ENCODE peak calls at places on chromosomes 6 and 20, in four cellular contexts. One of them, this sample, is unnamed.
A peak's percentile ranks its signal among the peaks of the same experiment; 100 is the strongest.

GRCh38 chr20:62819494-62820174 is 2.8 kb downstream of the COL9A3 start:
- DNase-seq in HEK293T: no peak
- DNase-seq in RKO: peak; percentile 65
- DNase-seq in GM06990: no peak
- DNase-seq in this sample: no peak

GRCh38 chr6:154598403-154598802 is 87.9 kb upstream of the CNKSR3 start:
- DNase-seq in GM06990: no peak
- DNase-seq in RKO: no peak
- DNase-seq in HEK293T: no peak
- DNase-seq in this sample: no peak

GRCh38 chr20:24431650-24432049 is 37.8 kb upstream of the SYNDIG1 start:
- DNase-seq in GM06990: no peak
- DNase-seq in HEK293T: no peak
- DNase-seq in RKO: no peak
- DNase-seq in this sample: no peak

GRCh38 chr6:109059148-109059547 is 35.5 kb downstream of the SESN1 start:
- DNase-seq in GM06990: no peak
- DNase-seq in HEK293T: no peak
- DNase-seq in RKO: no peak
- DNase-seq in this sample: no peak

GRCh38 chr6:164185342-164185920 is 770.9 kb downstream of the QKI start:
- DNase-seq in RKO: no peak
- DNase-seq in HEK293T: no peak
- DNase-seq in GM06990: no peak
- DNase-seq in this sample: no peak

GRCh38 chr6:133645000-133645619 is 243.8 kb upstream of the TCF21 start:
- DNase-seq in HEK293T: no peak
- DNase-seq in RKO: no peak
- DNase-seq in GM06990: no peak
- DNase-seq in this sample: no peak

GRCh38 chr20:11117808-11118528 is 444.2 kb upstream of the JAG1 start:
- DNase-seq in RKO: peak; percentile 62
- DNase-seq in GM06990: no peak
- DNase-seq in HEK293T: no peak
- DNase-seq in this sample: no peak

GRCh38 chr6:107737397-107737793 is 86.7 kb downstream of the SCML4 start:
- DNase-seq in HEK293T: no peak
- DNase-seq in RKO: no peak
- DNase-seq in GM06990: no peak
- DNase-seq in this sample: no peak

GRCh38 chr6:2081155-2082138 is 164.0 kb downstream of the GMDS start:
- DNase-seq in RKO: no peak
- DNase-seq in HEK293T: no peak
- DNase-seq in GM06990: peak; percentile 26
- DNase-seq in this sample: no peak

GRCh38 chr6:25464225-25464624 is 185.1 kb downstream of the CARMIL1 start:
- DNase-seq in RKO: no peak
- DNase-seq in HEK293T: no peak
- DNase-seq in GM06990: no peak
- DNase-seq in this sample: no peak

GRCh38 chr6:148869589-148869988 is 122.8 kb downstream of the UST start:
- DNase-seq in HEK293T: no peak
- DNase-seq in RKO: peak; percentile 96
- DNase-seq in GM06990: no peak
- DNase-seq in this sample: no peak

GRCh38 chr6:12152023-12152960 is 137.9 kb upstream of the EDN1 start:
- DNase-seq in RKO: no peak
- DNase-seq in GM06990: no peak
- DNase-seq in HEK293T: no peak
- DNase-seq in this sample: no peak

GRCh38 chr6:15423286-15423957 is 177.6 kb downstream of the JARID2 start:
- DNase-seq in HEK293T: no peak
- DNase-seq in GM06990: no peak
- DNase-seq in RKO: no peak
- DNase-seq in this sample: no peak

GRCh38 chr6:28208180-28208659 is 16.9 kb upstream of the ZSCAN9 start:
- DNase-seq in HEK293T: peak; percentile 44
- DNase-seq in GM06990: no peak
- DNase-seq in RKO: no peak
- DNase-seq in this sample: no peak

GRCh38 chr20:32452776-32453466 is 94.8 kb downstream of the ASXL1 start:
- DNase-seq in HEK293T: no peak
- DNase-seq in GM06990: no peak
- DNase-seq in RKO: no peak
- DNase-seq in this sample: no peak

GRCh38 chr20:58171796-58172425 is 56.5 kb downstream of the ANKRD60 start:
- DNase-seq in HEK293T: no peak
- DNase-seq in RKO: no peak
- DNase-seq in GM06990: no peak
- DNase-seq in this sample: no peak

GRCh38 chr6:7000825-7001777 is 106.7 kb upstream of the RREB1 start:
- DNase-seq in RKO: peak; percentile 9
- DNase-seq in GM06990: no peak
- DNase-seq in HEK293T: no peak
- DNase-seq in this sample: no peak

GRCh38 chr6:42131531-42131930 is 10.9 kb downstream of the C6orf132 start:
- DNase-seq in GM06990: no peak
- DNase-seq in HEK293T: no peak
- DNase-seq in RKO: no peak
- DNase-seq in this sample: no peak

GRCh38 chr6:170360476-170360875 is 53.9 kb downstream of the FAM120B start:
- DNase-seq in RKO: no peak
- DNase-seq in HEK293T: no peak
- DNase-seq in GM06990: no peak
- DNase-seq in this sample: no peak

GRCh38 chr6:135789375-135789774 is 62.1 kb upstream of the PDE7B start:
- DNase-seq in RKO: no peak
- DNase-seq in HEK293T: no peak
- DNase-seq in GM06990: no peak
- DNase-seq in this sample: no peak

GRCh38 chr20:33859157-33859695 is 48.1 kb downstream of the CHMP4B start:
- DNase-seq in HEK293T: no peak
- DNase-seq in RKO: no peak
- DNase-seq in GM06990: peak; percentile 48
- DNase-seq in this sample: no peak